ENCODE peak calls at places on chromosomes 1 and 21, in seven cellular contexts. T is HCT116, K is K562, Z is A549, Q is GM23338, Y is SK-N-SH, G is HL-60. J is an unnamed sample.

GRCh38 chr1:77473690-77474089 is 191.9 kb downstream of the AK5 start:
- DNase-seq in Q (no peak), G (no peak), T (no peak), Y (no peak), Z (peak; percentile 30), K (no peak), J (no peak)

GRCh38 chr21:34596561-34597271 is 18.2 kb downstream of the RCAN1 start:
- DNase-seq in K (no peak), Z (no peak), Y (no peak), T (no peak), Q (no peak), G (no peak), J (no peak)

GRCh38 chr21:45511007-45511406 is 31.2 kb downstream of the SLC19A1 start:
- DNase-seq in G (no peak), Z (no peak), Q (no peak), Y (no peak), T (no peak), K (no peak), J (no peak)

GRCh38 chr21:44854391-44854663 is 19.2 kb downstream of the PTTG1IP start:
- DNase-seq in Q (no peak), Y (no peak), T (no peak), Z (no peak), G (no peak), K (peak; percentile 37), J (no peak)

GRCh38 chr1:61447339-61448016 is 277.5 kb downstream of the TM2D1 start:
- DNase-seq in Y (no peak), K (no peak), Q (no peak), G (no peak), Z (no peak), T (no peak), J (no peak)

GRCh38 chr1:229158317-229159294 is 112.3 kb upstream of the RAB4A start:
- DNase-seq in Q (no peak), Z (no peak), T (no peak), G (peak; percentile 88), Y (no peak), K (no peak), J (no peak)

GRCh38 chr21:26388731-26389231 is 184.3 kb downstream of the CYYR1 start:
- DNase-seq in Z (peak; percentile 41), G (no peak), Q (no peak), Y (peak; percentile 13), T (no peak), K (no peak), J (no peak)

GRCh38 chr1:201436461-201436860 is 14.9 kb upstream of the TNNI1 start:
- DNase-seq in Z (peak; percentile 68), G (no peak), T (peak; percentile 56), K (peak; percentile 49), Q (peak; percentile 78), Y (no peak), J (peak; percentile 36)

GRCh38 chr1:228164561-228165371 is 838 bp upstream of the IBA57 start:
- DNase-seq in K (no peak), Z (no peak), Y (no peak), G (peak; percentile 66), T (no peak), Q (no peak), J (no peak)

GRCh38 chr1:43540653-43541071 is 10.0 kb downstream of the PTPRF start:
- DNase-seq in G (no peak), Q (no peak), Y (no peak), T (no peak), Z (no peak), K (no peak), J (no peak)

GRCh38 chr1:204382714-204383083 is 23.0 kb upstream of the PLEKHA6 start:
- DNase-seq in K (no peak), Z (no peak), T (no peak), Y (no peak), Q (no peak), G (no peak), J (no peak)

GRCh38 chr1:230090194-230090711 is 23.2 kb downstream of the GALNT2 start:
- DNase-seq in T (no peak), Q (no peak), K (no peak), Z (peak; percentile 67), G (no peak), Y (no peak), J (peak; percentile 53)

GRCh38 chr1:118247593-118247992 is 62.6 kb upstream of the SPAG17 start:
- DNase-seq in Y (peak; percentile 2), Z (peak; percentile 14), Q (peak; percentile 55), G (no peak), K (peak; percentile 18), T (peak; percentile 0), J (peak; percentile 7)

GRCh38 chr1:3192825-3193224 is 123.8 kb downstream of the PRDM16 start:
- DNase-seq in K (no peak), T (no peak), Z (peak; percentile 14), Q (no peak), G (no peak), Y (no peak), J (peak; percentile 7)

GRCh38 chr1:15994081-15994480 is 10.0 kb upstream of the SRARP start:
- DNase-seq in G (no peak), T (no peak), Q (no peak), Z (no peak), K (no peak), Y (no peak), J (no peak)

GRCh38 chr1:211469938-211470529 is 21.9 kb downstream of the RD3 start:
- DNase-seq in Z (peak; percentile 83), K (peak; percentile 76), T (peak; percentile 72), Q (peak; percentile 94), Y (peak; percentile 83), G (no peak), J (peak; percentile 72)

GRCh38 chr1:29924017-29924431 is 687.7 kb downstream of the PTPRU start:
- DNase-seq in T (no peak), Q (peak; percentile 63), Y (peak; percentile 50), Z (no peak), K (no peak), G (no peak), J (no peak)

GRCh38 chr1:14945132-14946010 is 208.2 kb upstream of the TMEM51 start:
- DNase-seq in K (no peak), Y (peak; percentile 85), T (no peak), G (no peak), Z (no peak), Q (peak; percentile 68), J (no peak)

GRCh38 chr1:44707959-44708831 is 22.8 kb downstream of the RNU5D-1 start:
- DNase-seq in T (peak; percentile 53), K (peak; percentile 61), G (no peak), Z (peak; percentile 63), Y (peak; percentile 36), Q (peak; percentile 88), J (peak; percentile 54)

GRCh38 chr1:242629396-242629795 is 104.9 kb upstream of the PLD5 start:
- DNase-seq in G (peak; percentile 22), Y (no peak), K (no peak), Q (no peak), T (no peak), Z (peak; percentile 10), J (no peak)

GRCh38 chr1:234879157-234880080 is 249.2 kb downstream of the TOMM20 start:
- DNase-seq in T (no peak), Y (no peak), G (no peak), Q (no peak), Z (no peak), K (no peak), J (no peak)

GRCh38 chr1:113784104-113784779 is 25.0 kb upstream of the PHTF1 start:
- DNase-seq in Y (no peak), T (no peak), Q (no peak), Z (no peak), K (no peak), G (peak; percentile 75), J (no peak)

GRCh38 chr1:236128646-236129178 is 13.6 kb upstream of the GPR137B start:
- DNase-seq in Y (peak; percentile 63), Q (no peak), K (no peak), Z (no peak), G (no peak), T (no peak), J (no peak)

DNA sequence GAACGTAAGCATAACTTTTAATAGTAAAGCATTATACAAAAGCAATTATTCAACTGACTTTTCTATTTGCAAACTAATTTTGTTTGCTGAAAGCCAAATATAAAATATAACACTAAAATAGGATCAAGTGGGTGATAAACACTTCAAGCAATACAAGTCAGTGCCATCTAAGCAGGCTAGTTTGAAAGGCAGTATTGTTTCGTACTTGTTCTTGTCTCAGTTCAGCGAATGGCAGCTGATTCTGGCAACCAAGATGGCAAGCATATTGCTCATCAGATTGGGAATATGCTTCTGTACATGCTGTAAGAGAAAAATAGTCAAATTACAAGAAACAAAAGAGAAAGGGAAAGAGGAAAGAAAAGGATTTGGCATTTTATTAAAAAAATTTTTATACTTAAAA is 7.5 kb downstream of the TMEM59 start:
- DNase-seq in G (no peak), Z (no peak), T (no peak), Q (no peak), Y (no peak), K (no peak), J (no peak)
- TF ChIP-seq REST in G (no peak), Z (no peak), T (no peak), Q (no peak), Y (no peak), K (no peak), J (no peak)

DNA sequence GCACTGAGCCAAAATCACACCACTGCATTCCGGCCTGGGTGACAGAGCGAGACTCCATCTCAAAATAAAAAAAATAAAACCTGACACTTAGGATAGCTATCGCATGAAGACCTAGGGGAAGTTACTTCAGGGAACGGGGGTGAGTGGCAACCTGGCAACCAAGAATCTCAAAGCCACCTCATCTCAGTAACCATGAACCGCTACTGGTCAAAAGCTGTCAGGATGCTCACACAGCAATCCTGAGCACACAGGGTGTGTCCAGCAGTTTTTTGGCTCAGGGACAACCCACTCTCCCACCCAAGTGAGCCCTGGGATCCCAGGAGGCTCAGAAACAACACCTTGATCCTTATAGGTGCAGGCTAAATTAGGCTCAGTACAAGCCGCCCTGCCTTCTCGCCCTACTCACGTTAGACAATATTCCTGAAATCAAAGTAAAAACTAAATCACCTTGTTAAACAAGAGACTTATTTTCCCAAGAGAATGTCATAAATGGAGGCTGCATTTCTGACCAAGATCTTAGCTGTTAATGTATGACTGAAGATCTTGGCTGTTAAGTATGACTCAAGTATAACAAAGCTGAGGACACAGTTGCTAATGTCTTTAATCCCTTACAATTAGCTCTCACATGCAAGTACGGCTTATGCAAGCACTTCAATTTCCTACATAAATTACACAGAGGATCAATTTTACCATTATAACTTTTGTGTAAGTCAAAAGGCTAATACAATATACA is 48.3 kb upstream of the NADK start:
- DNase-seq in K (no peak), Y (no peak), T (no peak), Q (no peak), Z (no peak), G (no peak), J (no peak)
- TF ChIP-seq REST in K (no peak), Y (no peak), T (no peak), Q (no peak), Z (no peak), G (no peak), J (no peak)

DNA sequence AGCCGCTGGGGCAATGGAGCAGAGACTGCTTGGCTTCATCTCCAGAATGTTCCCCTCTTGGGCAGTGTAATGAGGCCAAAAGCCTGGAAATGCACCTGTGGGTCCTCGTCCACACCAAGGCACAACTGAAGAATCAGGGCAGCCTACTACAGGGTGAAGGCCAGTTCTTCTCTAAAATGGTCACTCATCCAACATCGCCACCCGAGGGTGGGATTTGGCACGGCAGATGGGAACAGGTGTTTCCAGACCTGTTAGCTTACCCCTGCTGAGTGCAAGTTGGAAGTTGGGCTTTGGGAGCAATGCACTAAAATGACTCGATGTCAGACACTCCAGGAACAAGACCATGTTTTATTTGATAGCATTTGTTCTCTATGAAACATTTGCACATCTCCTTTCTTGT is 543.7 kb downstream of the NPHP4 start:
- DNase-seq in Q (no peak), K (no peak), Z (no peak), G (no peak), T (peak; percentile 1), Y (no peak), J (no peak)
- TF ChIP-seq REST in Q (no peak), K (no peak), Z (no peak), G (no peak), T (no peak), Y (no peak), J (no peak)

GRCh38 chr1:40338745-40339419 is 21.8 kb upstream of the COL9A2 start:
- DNase-seq in Z (peak; percentile 80), Y (peak; percentile 78), G (peak; percentile 52), T (peak; percentile 74), K (peak; percentile 84), Q (peak; percentile 91), J (peak; percentile 76)
- TF ChIP-seq REST in Z (peak; percentile 26), Y (no peak), G (no peak), T (no peak), K (no peak), Q (no peak), J (no peak)